ENCODE peak calls at places on chromosomes 6 and 20, in six cellular contexts. One of them, this sample, is unnamed.

GRCh38 chr6:134589512-134589911 is 271.6 kb upstream of the SGK1 start:
- DNase-seq in pancreas: no peak
- DNase-seq in cardiac muscle cell: peak; percentile 97
- DNase-seq in lower lobe of right lung: no peak
- DNase-seq in left ventricle myocardium inferior: no peak
- DNase-seq in tibial nerve: no peak
- DNase-seq in this sample: no peak

GRCh38 chr6:143112084-143112768 is 51.5 kb downstream of the AIG1 start:
- DNase-seq in lower lobe of right lung: no peak
- DNase-seq in left ventricle myocardium inferior: no peak
- DNase-seq in pancreas: no peak
- DNase-seq in cardiac muscle cell: no peak
- DNase-seq in tibial nerve: no peak
- DNase-seq in this sample: no peak

GRCh38 chr20:62898093-62898964 is 28.0 kb downstream of the DIDO1 start:
- DNase-seq in cardiac muscle cell: no peak
- DNase-seq in lower lobe of right lung: peak; percentile 31
- DNase-seq in pancreas: no peak
- DNase-seq in left ventricle myocardium inferior: no peak
- DNase-seq in tibial nerve: no peak
- DNase-seq in this sample: no peak

GRCh38 chr6:148528292-148528691 is 185.7 kb downstream of the SASH1 start:
- DNase-seq in tibial nerve: no peak
- DNase-seq in cardiac muscle cell: no peak
- DNase-seq in left ventricle myocardium inferior: no peak
- DNase-seq in pancreas: no peak
- DNase-seq in lower lobe of right lung: no peak
- DNase-seq in this sample: no peak

GRCh38 chr20:25540273-25540672 is 45.1 kb downstream of the NINL start:
- DNase-seq in left ventricle myocardium inferior: peak; percentile 38
- DNase-seq in tibial nerve: no peak
- DNase-seq in cardiac muscle cell: no peak
- DNase-seq in pancreas: no peak
- DNase-seq in lower lobe of right lung: no peak
- DNase-seq in this sample: no peak

GRCh38 chr6:163335671-163336545 is 78.6 kb upstream of the QKI start:
- DNase-seq in lower lobe of right lung: peak; percentile 64
- DNase-seq in left ventricle myocardium inferior: peak; percentile 88
- DNase-seq in pancreas: no peak
- DNase-seq in tibial nerve: no peak
- DNase-seq in cardiac muscle cell: peak; percentile 59
- DNase-seq in this sample: peak; percentile 95

GRCh38 chr6:83901624-83902023 is 42.1 kb downstream of the CYB5R4 start:
- DNase-seq in pancreas: no peak
- DNase-seq in tibial nerve: no peak
- DNase-seq in left ventricle myocardium inferior: no peak
- DNase-seq in cardiac muscle cell: no peak
- DNase-seq in lower lobe of right lung: no peak
- DNase-seq in this sample: no peak

GRCh38 chr20:23127506-23128279 is 41.6 kb upstream of the CD93 start:
- DNase-seq in left ventricle myocardium inferior: no peak
- DNase-seq in lower lobe of right lung: no peak
- DNase-seq in cardiac muscle cell: no peak
- DNase-seq in tibial nerve: no peak
- DNase-seq in pancreas: no peak
- DNase-seq in this sample: no peak

GRCh38 chr20:19918965-19919329 is 98.2 kb upstream of the NAA20 start:
- DNase-seq in left ventricle myocardium inferior: no peak
- DNase-seq in lower lobe of right lung: no peak
- DNase-seq in cardiac muscle cell: no peak
- DNase-seq in pancreas: no peak
- DNase-seq in tibial nerve: no peak
- DNase-seq in this sample: no peak

GRCh38 chr20:36519012-36519719 is 22.2 kb upstream of the MYL9 start:
- DNase-seq in cardiac muscle cell: no peak
- DNase-seq in lower lobe of right lung: no peak
- DNase-seq in tibial nerve: no peak
- DNase-seq in pancreas: no peak
- DNase-seq in left ventricle myocardium inferior: no peak
- DNase-seq in this sample: no peak

GRCh38 chr6:130826442-130827246 is 562 bp upstream of the SMLR1 start:
- DNase-seq in lower lobe of right lung: no peak
- DNase-seq in tibial nerve: no peak
- DNase-seq in cardiac muscle cell: no peak
- DNase-seq in left ventricle myocardium inferior: no peak
- DNase-seq in pancreas: no peak
- DNase-seq in this sample: no peak

GRCh38 chr6:12208190-12208589 is 82.0 kb upstream of the EDN1 start:
- DNase-seq in pancreas: no peak
- DNase-seq in cardiac muscle cell: peak; percentile 53
- DNase-seq in tibial nerve: no peak
- DNase-seq in lower lobe of right lung: peak; percentile 75
- DNase-seq in left ventricle myocardium inferior: peak; percentile 27
- DNase-seq in this sample: peak; percentile 12

GRCh38 chr6:14275493-14275851 is 157.9 kb downstream of the CD83 start:
- DNase-seq in lower lobe of right lung: no peak
- DNase-seq in tibial nerve: no peak
- DNase-seq in pancreas: no peak
- DNase-seq in cardiac muscle cell: peak; percentile 68
- DNase-seq in left ventricle myocardium inferior: peak; percentile 52
- DNase-seq in this sample: no peak

GRCh38 chr6:4055420-4056041 is 23.4 kb downstream of the FAM217A start:
- DNase-seq in tibial nerve: no peak
- DNase-seq in cardiac muscle cell: peak; percentile 71
- DNase-seq in lower lobe of right lung: no peak
- DNase-seq in left ventricle myocardium inferior: no peak
- DNase-seq in pancreas: no peak
- DNase-seq in this sample: no peak
- TF ChIP-seq CTCF in tibial nerve: peak; percentile 17
- TF ChIP-seq CTCF in cardiac muscle cell: peak; percentile 48
- TF ChIP-seq CTCF in lower lobe of right lung: peak; percentile 24
- TF ChIP-seq CTCF in left ventricle myocardium inferior: peak; percentile 63
- TF ChIP-seq CTCF in pancreas: no peak
- TF ChIP-seq CTCF in this sample: peak; percentile 61

DNA sequence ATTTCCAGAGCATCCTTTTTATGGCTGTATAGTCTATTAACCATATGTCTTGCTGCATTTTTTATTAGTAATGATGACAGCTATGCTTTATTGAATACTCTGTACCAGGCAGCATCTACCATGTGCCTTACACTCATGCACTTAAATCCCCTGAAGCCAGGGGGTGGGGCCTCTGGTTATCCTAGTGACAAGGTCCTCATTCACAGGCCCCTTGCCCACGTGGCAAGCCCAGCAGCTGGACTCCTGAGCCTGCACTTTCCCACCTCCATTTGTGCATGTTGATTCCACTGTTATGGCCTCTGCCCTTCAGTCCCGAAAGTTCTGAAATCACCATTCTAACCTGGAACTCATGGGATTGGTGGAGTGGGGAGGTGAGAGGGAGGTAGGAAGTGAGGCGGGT is 22.3 kb downstream of the ACTR5 start:
- DNase-seq in lower lobe of right lung: no peak
- DNase-seq in cardiac muscle cell: no peak
- DNase-seq in left ventricle myocardium inferior: no peak
- DNase-seq in pancreas: no peak
- DNase-seq in tibial nerve: no peak
- DNase-seq in this sample: no peak
- H3K36me3 ChIP-seq in lower lobe of right lung: peaks cover 95% of the 10 kb centered on the region
- H3K36me3 ChIP-seq in cardiac muscle cell: peaks cover 7% of the 10 kb centered on the region
- H3K36me3 ChIP-seq in left ventricle myocardium inferior: peaks cover 92% of the 10 kb centered on the region
- H3K36me3 ChIP-seq in pancreas: peaks cover 48% of the 10 kb centered on the region
- H3K36me3 ChIP-seq in tibial nerve: peaks cover 3% of the 10 kb centered on the region
- H3K36me3 ChIP-seq in this sample: peaks cover 17% of the 10 kb centered on the region

DNA sequence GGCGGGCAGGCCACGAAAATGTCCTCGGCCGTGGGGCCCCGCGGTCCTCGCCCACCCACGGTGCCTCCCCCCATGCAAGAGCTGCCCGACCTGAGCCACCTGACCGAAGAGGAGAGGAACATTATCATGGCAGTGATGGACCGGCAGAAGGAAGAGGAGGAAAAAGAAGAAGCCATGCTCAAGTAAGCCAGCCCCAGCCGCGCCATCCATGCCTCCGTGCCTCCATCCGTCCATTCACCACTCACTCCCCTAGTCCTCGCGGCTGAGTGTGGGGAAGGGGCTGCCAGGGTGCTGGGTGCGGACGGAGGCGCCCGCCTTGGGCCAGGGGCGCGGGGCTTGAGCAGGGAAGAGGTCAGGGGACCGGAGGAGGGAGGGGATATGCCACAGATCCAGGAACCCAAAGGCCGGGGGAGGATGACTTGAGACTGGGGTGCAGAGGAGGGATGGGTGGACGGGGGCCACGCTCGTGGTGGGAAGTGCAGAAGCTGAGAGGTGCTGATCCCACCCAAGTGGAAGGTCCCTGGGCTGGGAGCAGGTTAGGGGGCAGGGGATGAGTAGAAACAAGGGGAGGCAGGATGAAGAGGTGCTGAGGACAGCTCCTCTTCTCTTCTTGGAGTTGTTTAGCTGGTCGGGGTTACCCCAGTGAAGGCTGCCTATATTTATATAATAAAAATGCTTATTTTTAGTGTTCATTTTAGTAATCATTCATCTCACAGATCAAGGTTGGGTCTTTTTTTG is 825 bp downstream of the RIMS1 start:
- DNase-seq in pancreas: peak; percentile 48
- DNase-seq in lower lobe of right lung: no peak
- DNase-seq in tibial nerve: no peak
- DNase-seq in left ventricle myocardium inferior: no peak
- DNase-seq in cardiac muscle cell: peak; percentile 0
- DNase-seq in this sample: no peak
- H3K4me3 ChIP-seq in pancreas: peak overlapping the region; percentile 41
- H3K4me3 ChIP-seq in lower lobe of right lung: peak overlapping the region; percentile 53
- H3K4me3 ChIP-seq in tibial nerve: peak overlapping the region; percentile 54
- H3K4me3 ChIP-seq in left ventricle myocardium inferior: peak overlapping the region; percentile 60
- H3K4me3 ChIP-seq in cardiac muscle cell: peak overlapping the region; percentile 48
- H3K4me3 ChIP-seq in this sample: peak overlapping the region; percentile 45

GRCh38 chr20:52234302-52235045 is 42.9 kb upstream of the ZFP64 start:
- DNase-seq in tibial nerve: no peak
- DNase-seq in pancreas: no peak
- DNase-seq in lower lobe of right lung: no peak
- DNase-seq in cardiac muscle cell: no peak
- DNase-seq in left ventricle myocardium inferior: no peak
- DNase-seq in this sample: no peak
- TF ChIP-seq CTCF in tibial nerve: no peak
- TF ChIP-seq CTCF in pancreas: no peak
- TF ChIP-seq CTCF in lower lobe of right lung: no peak
- TF ChIP-seq CTCF in cardiac muscle cell: no peak
- TF ChIP-seq CTCF in left ventricle myocardium inferior: no peak
- TF ChIP-seq CTCF in this sample: no peak

GRCh38 chr20:51411867-51412266 is 130.7 kb downstream of the NFATC2 start:
- DNase-seq in lower lobe of right lung: no peak
- DNase-seq in cardiac muscle cell: no peak
- DNase-seq in left ventricle myocardium inferior: no peak
- DNase-seq in pancreas: no peak
- DNase-seq in tibial nerve: no peak
- DNase-seq in this sample: no peak
- H3K36me3 ChIP-seq in lower lobe of right lung: no peaks in the 10 kb centered on the region
- H3K36me3 ChIP-seq in cardiac muscle cell: peaks cover 12% of the 10 kb centered on the region
- H3K36me3 ChIP-seq in left ventricle myocardium inferior: no peaks in the 10 kb centered on the region
- H3K36me3 ChIP-seq in pancreas: no peaks in the 10 kb centered on the region
- H3K36me3 ChIP-seq in tibial nerve: no peaks in the 10 kb centered on the region
- H3K36me3 ChIP-seq in this sample: no peaks in the 10 kb centered on the region

GRCh38 chr20:56843386-56843785 is 214.3 kb downstream of the TFAP2C start:
- DNase-seq in pancreas: no peak
- DNase-seq in lower lobe of right lung: peak; percentile 78
- DNase-seq in tibial nerve: no peak
- DNase-seq in left ventricle myocardium inferior: no peak
- DNase-seq in cardiac muscle cell: no peak
- DNase-seq in this sample: no peak
- H3K4me3 ChIP-seq in pancreas: no peak overlapping the region
- H3K4me3 ChIP-seq in lower lobe of right lung: no peak overlapping the region
- H3K4me3 ChIP-seq in tibial nerve: no peak overlapping the region
- H3K4me3 ChIP-seq in left ventricle myocardium inferior: no peak overlapping the region
- H3K4me3 ChIP-seq in cardiac muscle cell: no peak overlapping the region
- H3K4me3 ChIP-seq in this sample: no peak overlapping the region

GRCh38 chr6:154041001-154041400 is 2.0 kb downstream of the OPRM1 start:
- DNase-seq in lower lobe of right lung: no peak
- DNase-seq in left ventricle myocardium inferior: no peak
- DNase-seq in tibial nerve: no peak
- DNase-seq in cardiac muscle cell: no peak
- DNase-seq in pancreas: no peak
- DNase-seq in this sample: no peak
- TF ChIP-seq CTCF in lower lobe of right lung: no peak
- TF ChIP-seq CTCF in left ventricle myocardium inferior: no peak
- TF ChIP-seq CTCF in tibial nerve: no peak
- TF ChIP-seq CTCF in cardiac muscle cell: no peak
- TF ChIP-seq CTCF in pancreas: no peak
- TF ChIP-seq CTCF in this sample: no peak

GRCh38 chr6:37314803-37315515 is 38.8 kb upstream of the RNF8 start:
- DNase-seq in tibial nerve: no peak
- DNase-seq in left ventricle myocardium inferior: no peak
- DNase-seq in pancreas: no peak
- DNase-seq in lower lobe of right lung: no peak
- DNase-seq in cardiac muscle cell: peak; percentile 91
- DNase-seq in this sample: no peak

GRCh38 chr6:37316071-37316470 is 37.7 kb upstream of the RNF8 start:
- DNase-seq in left ventricle myocardium inferior: no peak
- DNase-seq in lower lobe of right lung: no peak
- DNase-seq in cardiac muscle cell: no peak
- DNase-seq in tibial nerve: no peak
- DNase-seq in pancreas: no peak
- DNase-seq in this sample: no peak

GRCh38 chr6:37319156-37319555 is 34.6 kb upstream of the RNF8 start:
- DNase-seq in lower lobe of right lung: no peak
- DNase-seq in cardiac muscle cell: no peak
- DNase-seq in tibial nerve: no peak
- DNase-seq in left ventricle myocardium inferior: no peak
- DNase-seq in pancreas: no peak
- DNase-seq in this sample: no peak

GRCh38 chr6:37319856-37320255 is 33.9 kb upstream of the RNF8 start:
- DNase-seq in pancreas: no peak
- DNase-seq in cardiac muscle cell: no peak
- DNase-seq in lower lobe of right lung: no peak
- DNase-seq in left ventricle myocardium inferior: no peak
- DNase-seq in tibial nerve: no peak
- DNase-seq in this sample: no peak

GRCh38 chr6:37317312-37318038 is 36.3 kb upstream of the RNF8 start:
- DNase-seq in cardiac muscle cell: no peak
- DNase-seq in pancreas: no peak
- DNase-seq in tibial nerve: no peak
- DNase-seq in left ventricle myocardium inferior: no peak
- DNase-seq in lower lobe of right lung: no peak
- DNase-seq in this sample: no peak
- H3K36me3 ChIP-seq in cardiac muscle cell: peaks cover 29% of the 10 kb centered on the region
- H3K36me3 ChIP-seq in pancreas: peaks cover 64% of the 10 kb centered on the region
- H3K36me3 ChIP-seq in tibial nerve: no peaks in the 10 kb centered on the region
- H3K36me3 ChIP-seq in left ventricle myocardium inferior: peaks cover 82% of the 10 kb centered on the region
- H3K36me3 ChIP-seq in lower lobe of right lung: peaks cover 98% of the 10 kb centered on the region
- H3K36me3 ChIP-seq in this sample: peaks cover 100% of the 10 kb centered on the region